ENCODE peak calls at places on chromosomes 16 and 17, in six cellular contexts. J is activated CD4-positive, CD25-positive, alpha-beta regulatory T cell; O is NCI-H2081; F is stimulated activated CD4-positive, alpha-beta T cell treated with anti-CD3 and anti-CD28 coated beads, Interleukin-4, amount 100 ng/mL, for 48 hours; H is ureter; K is right cardiac atrium. E is an unnamed sample.

GRCh38 chr17:57355090-57355859 is 99.0 kb downstream of the MSI2 start:
- DNase-seq in J (no peak), O (no peak), F (no peak), K (no peak), H (no peak), E (no peak)

GRCh38 chr17:44417553-44417952 is 28.1 kb upstream of the ITGA2B start:
- DNase-seq in J (no peak), O (no peak), K (no peak), H (no peak), F (no peak), E (no peak)

GRCh38 chr17:65243838-65244237 is 106.7 kb downstream of the RGS9 start:
- DNase-seq in J (no peak), K (peak), H (no peak), F (no peak), O (peak), E (peak)

GRCh38 chr17:73341350-73342056 is 29.7 kb upstream of the CDC42EP4 start:
- DNase-seq in K (peak), J (no peak), O (peak), H (no peak), F (no peak), E (no peak)

GRCh38 chr16:15041260-15042011 is 14.4 kb downstream of the NTAN1 start:
- DNase-seq in H (peak), F (no peak), K (peak), O (no peak), J (no peak), E (peak)

GRCh38 chr16:89365044-89365467 is 125.3 kb downstream of the ANKRD11 start:
- DNase-seq in H (no peak), J (no peak), F (no peak), O (no peak), K (peak), E (no peak)

GRCh38 chr17:20611314-20611713 is 31.8 kb downstream of the CDRT15L2 start:
- DNase-seq in H (no peak), O (no peak), F (no peak), K (no peak), J (no peak), E (no peak)

GRCh38 chr17:79620207-79621038 is 9.6 kb upstream of the RBFOX3 start:
- DNase-seq in J (no peak), H (peak), O (no peak), K (peak), F (no peak), E (peak)

E was measured in left cardiac atrium.